ENCODE peak calls at places on chromosomes 3 and 15, in five cellular contexts. F, Q, X, J and K are unnamed samples.

GRCh38 chr3:15319575-15319974 is 12.8 kb downstream of the SH3BP5 start:
- DNase-seq in F (peak; percentile 46), Q (peak; percentile 80), X (no peak), J (no peak), K (no peak)

GRCh38 chr3:36713904-36714303 is 50.4 kb downstream of the DCLK3 start:
- DNase-seq in F (no peak), Q (no peak), X (no peak), J (no peak), K (no peak)

GRCh38 chr3:58683001-58683845 is 16.6 kb upstream of the FAM3D start:
- DNase-seq in F (peak; percentile 61), Q (no peak), X (peak; percentile 20), J (no peak), K (no peak)

GRCh38 chr15:74045184-74045583 is 37.2 kb downstream of the GOLGA6A start:
- DNase-seq in F (no peak), Q (no peak), X (no peak), J (no peak), K (no peak)

GRCh38 chr3:188272481-188273372 is 118.8 kb downstream of the LPP start:
- DNase-seq in F (peak; percentile 94), Q (no peak), X (no peak), J (no peak), K (no peak)

GRCh38 chr3:168803536-168803935 is 707.8 kb upstream of the GOLIM4 start:
- DNase-seq in F (peak; percentile 7), Q (no peak), X (no peak), J (no peak), K (no peak)

GRCh38 chr15:33587773-33588172 is 277.0 kb downstream of the RYR3 start:
- DNase-seq in F (no peak), Q (no peak), X (no peak), J (no peak), K (no peak)

GRCh38 chr3:106056919-106057318 is 188.1 kb upstream of the CBLB start:
- DNase-seq in F (no peak), Q (no peak), X (no peak), J (no peak), K (no peak)

GRCh38 chr3:169813757-169814517 is 1.2 kb upstream of the LRRC34 start:
- DNase-seq in F (no peak), Q (no peak), X (peak; percentile 98), J (no peak), K (peak; percentile 57)

GRCh38 chr3:58568572-58569286 is 8.5 kb downstream of the FAM107A start:
- DNase-seq in F (peak; percentile 63), Q (peak; percentile 70), X (peak; percentile 71), J (peak; percentile 87), K (peak; percentile 67)

GRCh38 chr3:54518011-54518675 is 395.8 kb downstream of the CACNA2D3 start:
- DNase-seq in F (no peak), Q (no peak), X (no peak), J (no peak), K (no peak)

GRCh38 chr3:146161725-146162047 is 702 bp upstream of the PLOD2 start:
- DNase-seq in F (peak; percentile 63), Q (peak; percentile 51), X (no peak), J (no peak), K (no peak)

GRCh38 chr3:127825764-127826163 is 3.4 kb upstream of the MGLL start:
- DNase-seq in F (no peak), Q (no peak), X (no peak), J (no peak), K (no peak)

GRCh38 chr3:48130321-48130881 is 57.8 kb downstream of the CDC25A start:
- DNase-seq in F (peak; percentile 96), Q (peak; percentile 51), X (no peak), J (peak; percentile 73), K (no peak)